ENCODE peak calls at places on chromosomes 5 and 9, in seven cellular contexts. D is endothelial cell, T is stomach, G is DND-41, Y is AG04450, B is epithelial cell of esophagus, A is H1. J is an unnamed sample.

GRCh38 chr9:75083188-75083976 is 4.6 kb downstream of the NMRK1 start:
- DNase-seq in G (no peak), B (peak), D (no peak), A (peak), Y (no peak), T (peak), J (peak)

GRCh38 chr9:76162751-76163500 is 231.3 kb downstream of the RFK start:
- DNase-seq in D (no peak), G (no peak), B (no peak), T (no peak), Y (peak), A (no peak), J (no peak)

GRCh38 chr5:72673623-72674022 is 142.8 kb upstream of the TNPO1 start:
- DNase-seq in Y (no peak), A (no peak), G (no peak), T (no peak), D (no peak), B (no peak), J (no peak)

GRCh38 chr5:79605560-79605959 is 6.7 kb upstream of the TENT2 start:
- DNase-seq in B (no peak), A (no peak), G (no peak), T (no peak), D (no peak), Y (no peak), J (no peak)

GRCh38 chr5:180603076-180603591 is 11.8 kb upstream of the SCGB3A1 start:
- DNase-seq in B (no peak), G (no peak), A (no peak), D (no peak), Y (no peak), T (no peak), J (no peak)

GRCh38 chr5:1134478-1134877 is 22.6 kb upstream of the SLC12A7 start:
- DNase-seq in D (no peak), T (peak), G (no peak), B (no peak), A (no peak), Y (no peak), J (no peak)

GRCh38 chr5:54449923-54450322 is 5.6 kb upstream of the HSPB3 start:
- DNase-seq in A (no peak), B (no peak), G (no peak), Y (no peak), T (no peak), D (no peak), J (no peak)

GRCh38 chr9:94786586-94786985 is 60.1 kb downstream of the AOPEP start:
- DNase-seq in Y (no peak), T (no peak), G (no peak), B (no peak), A (no peak), D (no peak), J (no peak)

GRCh38 chr5:37568893-37569292 is 189.8 kb downstream of the WDR70 start:
- DNase-seq in A (no peak), T (no peak), B (peak), Y (no peak), D (no peak), G (no peak), J (no peak)

GRCh38 chr5:145360936-145361335 is 474.2 kb downstream of the PRELID2 start:
- DNase-seq in A (no peak), G (no peak), B (no peak), T (no peak), Y (no peak), D (no peak), J (no peak)

GRCh38 chr9:7637073-7637472 is 162.5 kb downstream of the DMAC1 start:
- DNase-seq in T (no peak), A (no peak), G (no peak), D (no peak), Y (no peak), B (no peak), J (no peak)

GRCh38 chr5:54881286-54882005 is 103.9 kb downstream of the ESM1 start:
- DNase-seq in Y (no peak), T (no peak), D (no peak), B (peak), A (no peak), G (no peak), J (no peak)

GRCh38 chr9:112495614-112496013 is 9.0 kb downstream of the KIAA1958 start:
- DNase-seq in A (no peak), D (no peak), B (no peak), T (no peak), G (no peak), Y (no peak), J (no peak)

GRCh38 chr5:34016243-34016642 is 8.4 kb upstream of the AMACR start:
- DNase-seq in A (no peak), T (no peak), G (no peak), B (no peak), D (no peak), Y (no peak), J (no peak)

GRCh38 chr9:117462926-117463325 is 48.1 kb upstream of the ASTN2 start:
- DNase-seq in Y (no peak), D (no peak), G (no peak), A (no peak), T (no peak), B (no peak), J (no peak)

GRCh38 chr5:3590967-3591900 is 4.4 kb upstream of the IRX1 start:
- DNase-seq in G (no peak), T (no peak), B (no peak), Y (no peak), A (peak), D (no peak), J (no peak)

GRCh38 chr5:90899014-90899604 is 340.5 kb downstream of the ADGRV1 start:
- DNase-seq in D (no peak), A (no peak), Y (no peak), B (no peak), T (no peak), G (no peak), J (no peak)

GRCh38 chr9:89941875-89942274 is 337.1 kb downstream of the GADD45G start:
- DNase-seq in D (no peak), A (no peak), G (no peak), T (no peak), B (peak), Y (peak), J (no peak)

GRCh38 chr5:123035320-123035949 is 1.1 kb downstream of the PPIC start:
- DNase-seq in A (peak), G (no peak), D (peak), Y (no peak), T (peak), B (peak), J (no peak)

GRCh38 chr9:115672477-115673316 is 480.9 kb upstream of the PAPPA start:
- DNase-seq in A (no peak), B (peak), G (no peak), Y (peak), T (no peak), D (no peak), J (no peak)

GRCh38 chr5:163532203-163532892 is 26.9 kb downstream of the MAT2B start:
- DNase-seq in Y (no peak), T (no peak), A (no peak), B (no peak), G (no peak), D (no peak), J (no peak)

GRCh38 chr5:72290356-72291133 is 29.5 kb downstream of the MRPS27 start:
- DNase-seq in T (no peak), A (no peak), D (no peak), G (no peak), Y (no peak), B (no peak), J (no peak)

GRCh38 chr5:23428705-23429104 is 78.7 kb upstream of the PRDM9 start:
- DNase-seq in Y (no peak), B (no peak), A (no peak), T (no peak), G (no peak), D (no peak), J (no peak)
- TF ChIP-seq CTCF in Y (no peak), B (no peak), A (no peak), T (no peak), G (no peak), D (no peak), J (no peak)

GRCh38 chr9:97895695-97896332 is 26.5 kb downstream of the TRMO start:
- DNase-seq in B (peak), T (no peak), Y (no peak), A (peak), D (peak), G (no peak), J (no peak)
- TF ChIP-seq CTCF in B (peak), T (no peak), Y (peak), A (peak), D (peak), G (peak), J (no peak)

GRCh38 chr5:51411917-51412316 is 28.7 kb downstream of the ISL1 start:
- DNase-seq in T (no peak), A (no peak), G (no peak), B (no peak), Y (no peak), D (no peak), J (no peak)

GRCh38 chr5:51414516-51414915 is 31.3 kb downstream of the ISL1 start:
- DNase-seq in G (no peak), B (peak), T (no peak), A (no peak), Y (no peak), D (no peak), J (no peak)

DNA sequence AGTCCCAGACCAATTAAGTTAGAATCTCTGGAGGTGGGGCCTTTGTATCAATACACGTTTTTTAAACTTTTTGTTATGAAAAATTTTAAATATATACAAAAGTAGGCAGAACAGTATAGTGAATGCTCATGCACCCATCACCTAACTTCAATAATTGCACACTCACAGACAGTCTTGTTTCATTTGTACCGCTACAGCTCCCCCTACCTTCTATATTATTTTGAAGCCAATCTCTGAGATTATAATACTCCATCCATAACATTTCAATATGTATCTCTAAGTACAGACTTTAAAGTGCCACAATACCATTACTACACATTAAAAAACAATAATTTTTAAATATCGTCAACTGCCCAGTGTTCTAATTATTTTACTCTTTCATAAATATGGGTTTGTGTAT is 32.9 kb downstream of the ISL1 start:
- DNase-seq in Y (no peak), D (no peak), G (no peak), B (no peak), A (no peak), T (no peak), J (no peak)
- TF ChIP-seq CTCF in Y (no peak), D (no peak), G (peak), B (no peak), A (no peak), T (no peak), J (no peak)

GRCh38 chr9:134220311-134220710 is 55.9 kb upstream of the RNU6ATAC start:
- DNase-seq in A (no peak), Y (no peak), D (no peak), B (no peak), T (no peak), G (no peak), J (no peak)

GRCh38 chr9:134223091-134223490 is 58.7 kb upstream of the RNU6ATAC start:
- DNase-seq in B (no peak), T (no peak), D (no peak), G (no peak), Y (no peak), A (no peak), J (no peak)

GRCh38 chr9:134221273-134222017 is 57.1 kb upstream of the RNU6ATAC start:
- DNase-seq in G (no peak), B (no peak), T (no peak), A (no peak), D (no peak), Y (no peak), J (no peak)

GRCh38 chr9:134223601-134224122 is 59.3 kb upstream of the RNU6ATAC start:
- DNase-seq in Y (no peak), A (no peak), G (no peak), T (no peak), D (no peak), B (no peak), J (no peak)

GRCh38 chr9:134222018-134222573 is 57.7 kb upstream of the RNU6ATAC start:
- DNase-seq in Y (no peak), A (no peak), T (no peak), G (no peak), B (peak), D (no peak), J (no peak)
- TF ChIP-seq CTCF in Y (no peak), A (no peak), T (no peak), G (no peak), B (no peak), D (no peak), J (no peak)